ENCODE peak calls at places on chromosomes 7 and 10, in six cellular contexts. One of them, this sample, is unnamed.
A peak's percentile ranks its signal among the peaks of the same experiment; 100 is the strongest.

GRCh38 chr10:101226506-101226887 is 2.8 kb downstream of the LBX1 start:
- DNase-seq in NCI-H1092 treated with DMSO at 0.1 percent for 48 hours: no peak
- DNase-seq in activated CD8-positive, alpha-beta memory T cell treated with anti-CD3 and anti-CD28 coated beads for 48 hours: no peak
- DNase-seq in activated CD4-positive, alpha-beta T cell treated with anti-CD3 and anti-CD28 coated beads for 4 hours: no peak
- DNase-seq in fibroblast of pulmonary artery: no peak
- DNase-seq in transverse colon: no peak
- DNase-seq in this sample: no peak

GRCh38 chr10:131143425-131144165 is 167.9 kb downstream of the TCERG1L start:
- DNase-seq in activated CD8-positive, alpha-beta memory T cell treated with anti-CD3 and anti-CD28 coated beads for 48 hours: no peak
- DNase-seq in fibroblast of pulmonary artery: no peak
- DNase-seq in transverse colon: no peak
- DNase-seq in activated CD4-positive, alpha-beta T cell treated with anti-CD3 and anti-CD28 coated beads for 4 hours: no peak
- DNase-seq in NCI-H1092 treated with DMSO at 0.1 percent for 48 hours: no peak
- DNase-seq in this sample: no peak

GRCh38 chr10:48406204-48406603 is 99.7 kb downstream of the MAPK8 start:
- DNase-seq in activated CD8-positive, alpha-beta memory T cell treated with anti-CD3 and anti-CD28 coated beads for 48 hours: no peak
- DNase-seq in activated CD4-positive, alpha-beta T cell treated with anti-CD3 and anti-CD28 coated beads for 4 hours: no peak
- DNase-seq in NCI-H1092 treated with DMSO at 0.1 percent for 48 hours: no peak
- DNase-seq in fibroblast of pulmonary artery: peak; percentile 32
- DNase-seq in transverse colon: no peak
- DNase-seq in this sample: no peak

GRCh38 chr10:131371571-131371970 is 60.0 kb upstream of the TCERG1L start:
- DNase-seq in activated CD4-positive, alpha-beta T cell treated with anti-CD3 and anti-CD28 coated beads for 4 hours: no peak
- DNase-seq in activated CD8-positive, alpha-beta memory T cell treated with anti-CD3 and anti-CD28 coated beads for 48 hours: no peak
- DNase-seq in fibroblast of pulmonary artery: no peak
- DNase-seq in transverse colon: no peak
- DNase-seq in NCI-H1092 treated with DMSO at 0.1 percent for 48 hours: no peak
- DNase-seq in this sample: no peak

GRCh38 chr10:24519950-24520349 is 203.7 kb downstream of the ARHGAP21 start:
- DNase-seq in fibroblast of pulmonary artery: no peak
- DNase-seq in activated CD8-positive, alpha-beta memory T cell treated with anti-CD3 and anti-CD28 coated beads for 48 hours: no peak
- DNase-seq in activated CD4-positive, alpha-beta T cell treated with anti-CD3 and anti-CD28 coated beads for 4 hours: peak; percentile 15
- DNase-seq in NCI-H1092 treated with DMSO at 0.1 percent for 48 hours: no peak
- DNase-seq in transverse colon: no peak
- DNase-seq in this sample: peak; percentile 10

GRCh38 chr10:11958956-11959355 is 83.7 kb downstream of the UPF2 start:
- DNase-seq in activated CD4-positive, alpha-beta T cell treated with anti-CD3 and anti-CD28 coated beads for 4 hours: no peak
- DNase-seq in activated CD8-positive, alpha-beta memory T cell treated with anti-CD3 and anti-CD28 coated beads for 48 hours: no peak
- DNase-seq in NCI-H1092 treated with DMSO at 0.1 percent for 48 hours: no peak
- DNase-seq in fibroblast of pulmonary artery: no peak
- DNase-seq in transverse colon: no peak
- DNase-seq in this sample: no peak

GRCh38 chr10:91537614-91538383 is 95.1 kb downstream of the PPP1R3C start:
- DNase-seq in activated CD4-positive, alpha-beta T cell treated with anti-CD3 and anti-CD28 coated beads for 4 hours: no peak
- DNase-seq in activated CD8-positive, alpha-beta memory T cell treated with anti-CD3 and anti-CD28 coated beads for 48 hours: no peak
- DNase-seq in fibroblast of pulmonary artery: no peak
- DNase-seq in NCI-H1092 treated with DMSO at 0.1 percent for 48 hours: no peak
- DNase-seq in transverse colon: no peak
- DNase-seq in this sample: no peak

GRCh38 chr7:151313857-151314256 is 27.8 kb upstream of the NUB1 start:
- DNase-seq in activated CD4-positive, alpha-beta T cell treated with anti-CD3 and anti-CD28 coated beads for 4 hours: no peak
- DNase-seq in transverse colon: no peak
- DNase-seq in fibroblast of pulmonary artery: peak; percentile 22
- DNase-seq in NCI-H1092 treated with DMSO at 0.1 percent for 48 hours: no peak
- DNase-seq in activated CD8-positive, alpha-beta memory T cell treated with anti-CD3 and anti-CD28 coated beads for 48 hours: no peak
- DNase-seq in this sample: no peak

GRCh38 chr7:8389898-8390642 is 43.3 kb upstream of the NXPH1 start:
- DNase-seq in fibroblast of pulmonary artery: no peak
- DNase-seq in activated CD8-positive, alpha-beta memory T cell treated with anti-CD3 and anti-CD28 coated beads for 48 hours: no peak
- DNase-seq in transverse colon: no peak
- DNase-seq in activated CD4-positive, alpha-beta T cell treated with anti-CD3 and anti-CD28 coated beads for 4 hours: no peak
- DNase-seq in NCI-H1092 treated with DMSO at 0.1 percent for 48 hours: no peak
- DNase-seq in this sample: peak; percentile 93

GRCh38 chr7:27899601-27900000 is 159.6 kb downstream of the TAX1BP1 start:
- DNase-seq in activated CD8-positive, alpha-beta memory T cell treated with anti-CD3 and anti-CD28 coated beads for 48 hours: peak; percentile 7
- DNase-seq in fibroblast of pulmonary artery: no peak
- DNase-seq in transverse colon: no peak
- DNase-seq in NCI-H1092 treated with DMSO at 0.1 percent for 48 hours: no peak
- DNase-seq in activated CD4-positive, alpha-beta T cell treated with anti-CD3 and anti-CD28 coated beads for 4 hours: no peak
- DNase-seq in this sample: no peak

GRCh38 chr7:115221484-115221883 is 299.6 kb downstream of the MDFIC start:
- DNase-seq in fibroblast of pulmonary artery: no peak
- DNase-seq in activated CD8-positive, alpha-beta memory T cell treated with anti-CD3 and anti-CD28 coated beads for 48 hours: no peak
- DNase-seq in NCI-H1092 treated with DMSO at 0.1 percent for 48 hours: no peak
- DNase-seq in activated CD4-positive, alpha-beta T cell treated with anti-CD3 and anti-CD28 coated beads for 4 hours: no peak
- DNase-seq in transverse colon: no peak
- DNase-seq in this sample: no peak

GRCh38 chr10:42488416-42488815 is 150.0 kb downstream of the ZNF33B start:
- DNase-seq in fibroblast of pulmonary artery: peak; percentile 55
- DNase-seq in activated CD4-positive, alpha-beta T cell treated with anti-CD3 and anti-CD28 coated beads for 4 hours: no peak
- DNase-seq in transverse colon: no peak
- DNase-seq in activated CD8-positive, alpha-beta memory T cell treated with anti-CD3 and anti-CD28 coated beads for 48 hours: no peak
- DNase-seq in NCI-H1092 treated with DMSO at 0.1 percent for 48 hours: no peak
- DNase-seq in this sample: no peak

GRCh38 chr10:11073410-11073809 is 55.7 kb downstream of the CELF2 start:
- DNase-seq in transverse colon: no peak
- DNase-seq in fibroblast of pulmonary artery: no peak
- DNase-seq in activated CD8-positive, alpha-beta memory T cell treated with anti-CD3 and anti-CD28 coated beads for 48 hours: no peak
- DNase-seq in NCI-H1092 treated with DMSO at 0.1 percent for 48 hours: no peak
- DNase-seq in activated CD4-positive, alpha-beta T cell treated with anti-CD3 and anti-CD28 coated beads for 4 hours: no peak
- DNase-seq in this sample: no peak

GRCh38 chr10:133274751-133275682 is 1.7 kb downstream of the ADAM8 start:
- DNase-seq in fibroblast of pulmonary artery: no peak
- DNase-seq in transverse colon: peak; percentile 66
- DNase-seq in NCI-H1092 treated with DMSO at 0.1 percent for 48 hours: no peak
- DNase-seq in activated CD8-positive, alpha-beta memory T cell treated with anti-CD3 and anti-CD28 coated beads for 48 hours: peak; percentile 73
- DNase-seq in activated CD4-positive, alpha-beta T cell treated with anti-CD3 and anti-CD28 coated beads for 4 hours: peak; percentile 88
- DNase-seq in this sample: no peak

GRCh38 chr7:28629216-28629848 is 217.0 kb downstream of the CREB5 start:
- DNase-seq in NCI-H1092 treated with DMSO at 0.1 percent for 48 hours: no peak
- DNase-seq in activated CD8-positive, alpha-beta memory T cell treated with anti-CD3 and anti-CD28 coated beads for 48 hours: no peak
- DNase-seq in fibroblast of pulmonary artery: peak; percentile 33
- DNase-seq in activated CD4-positive, alpha-beta T cell treated with anti-CD3 and anti-CD28 coated beads for 4 hours: no peak
- DNase-seq in transverse colon: no peak
- DNase-seq in this sample: no peak

GRCh38 chr10:60426425-60426824 is 36.8 kb upstream of the ANK3 start:
- DNase-seq in NCI-H1092 treated with DMSO at 0.1 percent for 48 hours: no peak
- DNase-seq in activated CD4-positive, alpha-beta T cell treated with anti-CD3 and anti-CD28 coated beads for 4 hours: no peak
- DNase-seq in fibroblast of pulmonary artery: peak; percentile 92
- DNase-seq in activated CD8-positive, alpha-beta memory T cell treated with anti-CD3 and anti-CD28 coated beads for 48 hours: no peak
- DNase-seq in transverse colon: no peak
- DNase-seq in this sample: no peak

GRCh38 chr7:85426487-85426960 is 239.7 kb upstream of the SEMA3D start:
- DNase-seq in transverse colon: no peak
- DNase-seq in fibroblast of pulmonary artery: peak; percentile 1
- DNase-seq in activated CD8-positive, alpha-beta memory T cell treated with anti-CD3 and anti-CD28 coated beads for 48 hours: no peak
- DNase-seq in NCI-H1092 treated with DMSO at 0.1 percent for 48 hours: no peak
- DNase-seq in activated CD4-positive, alpha-beta T cell treated with anti-CD3 and anti-CD28 coated beads for 4 hours: no peak
- DNase-seq in this sample: no peak

GRCh38 chr10:30827531-30828120 is 198.1 kb upstream of the LYZL2 start:
- DNase-seq in NCI-H1092 treated with DMSO at 0.1 percent for 48 hours: peak; percentile 66
- DNase-seq in activated CD4-positive, alpha-beta T cell treated with anti-CD3 and anti-CD28 coated beads for 4 hours: no peak
- DNase-seq in transverse colon: no peak
- DNase-seq in activated CD8-positive, alpha-beta memory T cell treated with anti-CD3 and anti-CD28 coated beads for 48 hours: no peak
- DNase-seq in fibroblast of pulmonary artery: peak; percentile 79
- DNase-seq in this sample: no peak

GRCh38 chr10:59877191-59877671 is 29.1 kb downstream of the CCDC6 start:
- DNase-seq in activated CD4-positive, alpha-beta T cell treated with anti-CD3 and anti-CD28 coated beads for 4 hours: no peak
- DNase-seq in NCI-H1092 treated with DMSO at 0.1 percent for 48 hours: no peak
- DNase-seq in transverse colon: no peak
- DNase-seq in activated CD8-positive, alpha-beta memory T cell treated with anti-CD3 and anti-CD28 coated beads for 48 hours: no peak
- DNase-seq in fibroblast of pulmonary artery: peak; percentile 39
- DNase-seq in this sample: no peak

This sample was measured in NCI-H69.